ENCODE peak calls at places on chromosomes 6 and 20, in six cellular contexts. One of them, this sample, is unnamed.

GRCh38 chr6:137236581-137237355 is 17.6 kb upstream of the IFNGR1 start:
- DNase-seq in ACHN: no peak
- DNase-seq in NCI-H2029 treated with DMSO at 0.1 percent for 48 hours: no peak
- DNase-seq in activated CD4-positive, alpha-beta T cell treated with anti-CD3 and anti-CD28 coated beads, Interleukin-2, amount 50 U/mL, for 1 hour: no peak
- DNase-seq in stimulated activated CD8-positive, alpha-beta memory T cell treated with anti-CD3 and anti-CD28 coated beads, Interleukin-7, amount 100 ng/mL, for 1 hour: no peak
- DNase-seq in activated CD8-positive, alpha-beta memory T cell treated with anti-CD3 and anti-CD28 coated beads, Interleukin-2, amount 50 U/mL, for 48 hours: no peak
- DNase-seq in this sample: no peak

GRCh38 chr20:5353624-5354496 is 37.1 kb upstream of the PROKR2 start:
- DNase-seq in ACHN: peak
- DNase-seq in NCI-H2029 treated with DMSO at 0.1 percent for 48 hours: no peak
- DNase-seq in activated CD8-positive, alpha-beta memory T cell treated with anti-CD3 and anti-CD28 coated beads, Interleukin-2, amount 50 U/mL, for 48 hours: no peak
- DNase-seq in stimulated activated CD8-positive, alpha-beta memory T cell treated with anti-CD3 and anti-CD28 coated beads, Interleukin-7, amount 100 ng/mL, for 1 hour: no peak
- DNase-seq in activated CD4-positive, alpha-beta T cell treated with anti-CD3 and anti-CD28 coated beads, Interleukin-2, amount 50 U/mL, for 1 hour: no peak
- DNase-seq in this sample: no peak

GRCh38 chr20:51533291-51534172 is 9.0 kb downstream of the NFATC2 start:
- DNase-seq in activated CD8-positive, alpha-beta memory T cell treated with anti-CD3 and anti-CD28 coated beads, Interleukin-2, amount 50 U/mL, for 48 hours: no peak
- DNase-seq in activated CD4-positive, alpha-beta T cell treated with anti-CD3 and anti-CD28 coated beads, Interleukin-2, amount 50 U/mL, for 1 hour: no peak
- DNase-seq in stimulated activated CD8-positive, alpha-beta memory T cell treated with anti-CD3 and anti-CD28 coated beads, Interleukin-7, amount 100 ng/mL, for 1 hour: no peak
- DNase-seq in NCI-H2029 treated with DMSO at 0.1 percent for 48 hours: no peak
- DNase-seq in ACHN: no peak
- DNase-seq in this sample: no peak

GRCh38 chr6:39416728-39417127 is 94.2 kb upstream of the KCNK16 start:
- DNase-seq in NCI-H2029 treated with DMSO at 0.1 percent for 48 hours: no peak
- DNase-seq in activated CD4-positive, alpha-beta T cell treated with anti-CD3 and anti-CD28 coated beads, Interleukin-2, amount 50 U/mL, for 1 hour: no peak
- DNase-seq in ACHN: no peak
- DNase-seq in stimulated activated CD8-positive, alpha-beta memory T cell treated with anti-CD3 and anti-CD28 coated beads, Interleukin-7, amount 100 ng/mL, for 1 hour: no peak
- DNase-seq in activated CD8-positive, alpha-beta memory T cell treated with anti-CD3 and anti-CD28 coated beads, Interleukin-2, amount 50 U/mL, for 48 hours: no peak
- DNase-seq in this sample: no peak

GRCh38 chr6:84033523-84034451 is at the start of gene MRAP2:
- DNase-seq in activated CD4-positive, alpha-beta T cell treated with anti-CD3 and anti-CD28 coated beads, Interleukin-2, amount 50 U/mL, for 1 hour: no peak
- DNase-seq in NCI-H2029 treated with DMSO at 0.1 percent for 48 hours: no peak
- DNase-seq in stimulated activated CD8-positive, alpha-beta memory T cell treated with anti-CD3 and anti-CD28 coated beads, Interleukin-7, amount 100 ng/mL, for 1 hour: no peak
- DNase-seq in ACHN: peak
- DNase-seq in activated CD8-positive, alpha-beta memory T cell treated with anti-CD3 and anti-CD28 coated beads, Interleukin-2, amount 50 U/mL, for 48 hours: peak
- DNase-seq in this sample: no peak

GRCh38 chr6:126033696-126034095 is 47.4 kb downstream of the TRMT11 start:
- DNase-seq in stimulated activated CD8-positive, alpha-beta memory T cell treated with anti-CD3 and anti-CD28 coated beads, Interleukin-7, amount 100 ng/mL, for 1 hour: no peak
- DNase-seq in activated CD8-positive, alpha-beta memory T cell treated with anti-CD3 and anti-CD28 coated beads, Interleukin-2, amount 50 U/mL, for 48 hours: no peak
- DNase-seq in NCI-H2029 treated with DMSO at 0.1 percent for 48 hours: peak
- DNase-seq in ACHN: peak
- DNase-seq in activated CD4-positive, alpha-beta T cell treated with anti-CD3 and anti-CD28 coated beads, Interleukin-2, amount 50 U/mL, for 1 hour: no peak
- DNase-seq in this sample: peak

GRCh38 chr6:136840612-136841011 is 18.2 kb downstream of the PEX7 start:
- DNase-seq in ACHN: no peak
- DNase-seq in NCI-H2029 treated with DMSO at 0.1 percent for 48 hours: no peak
- DNase-seq in stimulated activated CD8-positive, alpha-beta memory T cell treated with anti-CD3 and anti-CD28 coated beads, Interleukin-7, amount 100 ng/mL, for 1 hour: no peak
- DNase-seq in activated CD8-positive, alpha-beta memory T cell treated with anti-CD3 and anti-CD28 coated beads, Interleukin-2, amount 50 U/mL, for 48 hours: no peak
- DNase-seq in activated CD4-positive, alpha-beta T cell treated with anti-CD3 and anti-CD28 coated beads, Interleukin-2, amount 50 U/mL, for 1 hour: no peak
- DNase-seq in this sample: no peak

GRCh38 chr20:63680427-63680826 is 16.0 kb upstream of the TNFRSF6B start:
- DNase-seq in activated CD4-positive, alpha-beta T cell treated with anti-CD3 and anti-CD28 coated beads, Interleukin-2, amount 50 U/mL, for 1 hour: no peak
- DNase-seq in stimulated activated CD8-positive, alpha-beta memory T cell treated with anti-CD3 and anti-CD28 coated beads, Interleukin-7, amount 100 ng/mL, for 1 hour: no peak
- DNase-seq in activated CD8-positive, alpha-beta memory T cell treated with anti-CD3 and anti-CD28 coated beads, Interleukin-2, amount 50 U/mL, for 48 hours: no peak
- DNase-seq in ACHN: no peak
- DNase-seq in NCI-H2029 treated with DMSO at 0.1 percent for 48 hours: no peak
- DNase-seq in this sample: no peak

GRCh38 chr20:46683939-46684750 is 5.1 kb downstream of the TP53RK start:
- DNase-seq in ACHN: peak
- DNase-seq in NCI-H2029 treated with DMSO at 0.1 percent for 48 hours: peak
- DNase-seq in activated CD8-positive, alpha-beta memory T cell treated with anti-CD3 and anti-CD28 coated beads, Interleukin-2, amount 50 U/mL, for 48 hours: no peak
- DNase-seq in stimulated activated CD8-positive, alpha-beta memory T cell treated with anti-CD3 and anti-CD28 coated beads, Interleukin-7, amount 100 ng/mL, for 1 hour: no peak
- DNase-seq in activated CD4-positive, alpha-beta T cell treated with anti-CD3 and anti-CD28 coated beads, Interleukin-2, amount 50 U/mL, for 1 hour: no peak
- DNase-seq in this sample: peak

GRCh38 chr6:119470893-119471542 is 121.5 kb upstream of the MAN1A1 start:
- DNase-seq in NCI-H2029 treated with DMSO at 0.1 percent for 48 hours: no peak
- DNase-seq in ACHN: no peak
- DNase-seq in stimulated activated CD8-positive, alpha-beta memory T cell treated with anti-CD3 and anti-CD28 coated beads, Interleukin-7, amount 100 ng/mL, for 1 hour: no peak
- DNase-seq in activated CD4-positive, alpha-beta T cell treated with anti-CD3 and anti-CD28 coated beads, Interleukin-2, amount 50 U/mL, for 1 hour: no peak
- DNase-seq in activated CD8-positive, alpha-beta memory T cell treated with anti-CD3 and anti-CD28 coated beads, Interleukin-2, amount 50 U/mL, for 48 hours: no peak
- DNase-seq in this sample: no peak

GRCh38 chr6:8238772-8239683 is 136.7 kb upstream of the EEF1E1 start:
- DNase-seq in NCI-H2029 treated with DMSO at 0.1 percent for 48 hours: no peak
- DNase-seq in activated CD8-positive, alpha-beta memory T cell treated with anti-CD3 and anti-CD28 coated beads, Interleukin-2, amount 50 U/mL, for 48 hours: no peak
- DNase-seq in activated CD4-positive, alpha-beta T cell treated with anti-CD3 and anti-CD28 coated beads, Interleukin-2, amount 50 U/mL, for 1 hour: no peak
- DNase-seq in ACHN: no peak
- DNase-seq in stimulated activated CD8-positive, alpha-beta memory T cell treated with anti-CD3 and anti-CD28 coated beads, Interleukin-7, amount 100 ng/mL, for 1 hour: no peak
- DNase-seq in this sample: no peak

GRCh38 chr20:63149531-63150207 is 66.3 kb downstream of the YTHDF1 start:
- DNase-seq in activated CD8-positive, alpha-beta memory T cell treated with anti-CD3 and anti-CD28 coated beads, Interleukin-2, amount 50 U/mL, for 48 hours: no peak
- DNase-seq in ACHN: no peak
- DNase-seq in NCI-H2029 treated with DMSO at 0.1 percent for 48 hours: no peak
- DNase-seq in stimulated activated CD8-positive, alpha-beta memory T cell treated with anti-CD3 and anti-CD28 coated beads, Interleukin-7, amount 100 ng/mL, for 1 hour: no peak
- DNase-seq in activated CD4-positive, alpha-beta T cell treated with anti-CD3 and anti-CD28 coated beads, Interleukin-2, amount 50 U/mL, for 1 hour: no peak
- DNase-seq in this sample: no peak

GRCh38 chr6:134247271-134247833 is 70.6 kb downstream of the SGK1 start:
- DNase-seq in activated CD4-positive, alpha-beta T cell treated with anti-CD3 and anti-CD28 coated beads, Interleukin-2, amount 50 U/mL, for 1 hour: peak
- DNase-seq in ACHN: no peak
- DNase-seq in NCI-H2029 treated with DMSO at 0.1 percent for 48 hours: no peak
- DNase-seq in activated CD8-positive, alpha-beta memory T cell treated with anti-CD3 and anti-CD28 coated beads, Interleukin-2, amount 50 U/mL, for 48 hours: peak
- DNase-seq in stimulated activated CD8-positive, alpha-beta memory T cell treated with anti-CD3 and anti-CD28 coated beads, Interleukin-7, amount 100 ng/mL, for 1 hour: peak
- DNase-seq in this sample: no peak

This sample was measured in LNCaP clone FGC.